ENCODE peak calls at places on chromosomes 3 and 15, in four cellular contexts. I, J, M and H are unnamed samples.

GRCh38 chr3:180196658-180197057 is 159.9 kb upstream of the PEX5L start:
- DNase-seq in I (no peak), J (no peak), M (no peak), H (no peak)

GRCh38 chr15:70604671-70605070 is 158.7 kb downstream of the UACA start:
- DNase-seq in I (no peak), J (peak; percentile 75), M (no peak), H (no peak)

GRCh38 chr3:122626515-122627180 is 49.2 kb downstream of the PARP15 start:
- DNase-seq in I (no peak), J (no peak), M (no peak), H (no peak)

GRCh38 chr3:39447637-39448483 is 19.6 kb upstream of the MOBP start:
- DNase-seq in I (peak; percentile 95), J (peak; percentile 93), M (no peak), H (peak; percentile 69)

GRCh38 chr3:33908209-33908851 is 109.9 kb downstream of the PDCD6IP start:
- DNase-seq in I (no peak), J (no peak), M (no peak), H (no peak)

GRCh38 chr3:28247286-28247685 is 5.9 kb downstream of the CMC1 start:
- DNase-seq in I (no peak), J (no peak), M (no peak), H (no peak)

GRCh38 chr15:53307952-53308624 is 451.4 kb downstream of the WDR72 start:
- DNase-seq in I (no peak), J (peak; percentile 76), M (no peak), H (no peak)

GRCh38 chr3:189038773-189039720 is 132.7 kb upstream of the TPRG1 start:
- DNase-seq in I (no peak), J (no peak), M (no peak), H (no peak)

GRCh38 chr3:152121292-152121654 is 147.5 kb upstream of the MBNL1 start:
- DNase-seq in I (no peak), J (no peak), M (no peak), H (no peak)

GRCh38 chr3:107028086-107028485 is 349.2 kb upstream of the CCDC54 start:
- DNase-seq in I (no peak), J (no peak), M (no peak), H (no peak)
- H3K27ac ChIP-seq in I (no peak overlapping the region), J (no peak overlapping the region), M (no peak overlapping the region), H (no peak overlapping the region)

GRCh38 chr3:186366206-186366605 is 4.2 kb upstream of the DGKG start:
- DNase-seq in I (no peak), J (no peak), M (no peak), H (no peak)
- H3K27ac ChIP-seq in I (no peak overlapping the region), J (no peak overlapping the region), M (no peak overlapping the region), H (no peak overlapping the region)

GRCh38 chr3:42733501-42734262 is 31.1 kb upstream of the HHATL start:
- DNase-seq in I (no peak), J (peak; percentile 58), M (no peak), H (no peak)

GRCh38 chr3:42731476-42732195 is 29.0 kb upstream of the HHATL start:
- DNase-seq in I (no peak), J (no peak), M (no peak), H (no peak)

GRCh38 chr3:42730706-42731420 is 28.3 kb upstream of the HHATL start:
- DNase-seq in I (no peak), J (no peak), M (no peak), H (no peak)

GRCh38 chr3:42732829-42733459 is 30.3 kb upstream of the HHATL start:
- DNase-seq in I (no peak), J (peak; percentile 68), M (no peak), H (no peak)

DNA sequence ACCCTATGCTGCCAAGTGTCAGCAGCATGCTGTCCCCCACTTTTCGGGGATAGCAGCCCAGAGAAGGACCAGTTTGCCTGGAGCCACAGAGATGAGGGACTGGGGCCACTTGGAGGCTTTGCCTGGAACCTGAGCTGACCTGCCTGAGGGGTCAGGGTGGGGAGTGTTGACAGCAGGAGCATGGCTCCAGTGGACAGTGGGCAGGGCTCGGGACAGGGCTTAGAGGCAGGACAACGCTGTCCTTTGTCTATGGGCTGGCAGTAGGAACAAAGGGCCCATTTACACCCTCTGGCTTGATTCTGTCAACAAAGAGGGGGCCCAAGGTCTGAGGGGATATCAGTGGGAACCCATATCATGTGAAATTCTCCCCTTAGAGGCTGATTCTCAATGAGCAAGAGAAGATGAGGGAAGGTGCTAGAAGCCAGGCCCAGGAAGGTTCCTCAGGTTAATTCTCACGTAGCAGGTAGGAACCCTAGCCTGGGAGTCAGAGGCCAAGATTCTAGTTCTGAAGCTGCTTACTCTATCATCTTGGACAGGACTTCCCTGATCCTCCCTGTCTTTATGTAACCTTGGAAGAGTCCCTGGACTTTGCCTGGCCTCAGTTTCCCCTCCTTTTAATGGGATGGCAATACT is 29.7 kb upstream of the HHATL start:
- DNase-seq in I (no peak), J (peak; percentile 41), M (no peak), H (no peak)
- H3K27ac ChIP-seq in I (peak overlapping the region; percentile 95), J (peak overlapping the region; percentile 38), M (peak overlapping the region; percentile 36), H (no peak overlapping the region)

DNA sequence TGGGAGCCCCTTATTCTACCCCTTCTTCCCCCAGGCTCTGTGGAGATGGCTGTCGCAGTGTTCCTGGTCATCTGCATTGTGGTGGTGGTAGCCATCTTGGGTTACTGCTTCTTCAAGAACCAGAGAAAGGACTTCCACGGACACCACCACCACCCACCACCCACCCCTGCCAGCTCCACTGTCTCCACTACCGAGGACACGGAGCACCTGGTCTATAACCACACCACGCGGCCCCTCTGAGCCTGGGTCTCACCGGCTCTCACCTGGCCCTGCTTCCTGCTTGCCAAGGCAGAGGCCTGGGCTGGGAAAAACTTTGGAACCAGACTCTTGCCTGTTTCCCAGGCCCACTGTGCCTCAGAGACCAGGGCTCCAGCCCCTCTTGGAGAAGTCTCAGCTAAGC is 12.9 kb downstream of the SPINT1 start:
- DNase-seq in I (no peak), J (no peak), M (no peak), H (no peak)
- H3K27ac ChIP-seq in I (no peak overlapping the region), J (no peak overlapping the region), M (no peak overlapping the region), H (peak overlapping the region; percentile 16)

GRCh38 chr15:74787251-74788041 is 5.6 kb downstream of the CSK start:
- DNase-seq in I (peak; percentile 50), J (peak; percentile 93), M (peak; percentile 76), H (peak; percentile 72)
- H3K27ac ChIP-seq in I (peak overlapping the region; percentile 82), J (no peak overlapping the region), M (peak overlapping the region; percentile 75), H (peak overlapping the region; percentile 95)

DNA sequence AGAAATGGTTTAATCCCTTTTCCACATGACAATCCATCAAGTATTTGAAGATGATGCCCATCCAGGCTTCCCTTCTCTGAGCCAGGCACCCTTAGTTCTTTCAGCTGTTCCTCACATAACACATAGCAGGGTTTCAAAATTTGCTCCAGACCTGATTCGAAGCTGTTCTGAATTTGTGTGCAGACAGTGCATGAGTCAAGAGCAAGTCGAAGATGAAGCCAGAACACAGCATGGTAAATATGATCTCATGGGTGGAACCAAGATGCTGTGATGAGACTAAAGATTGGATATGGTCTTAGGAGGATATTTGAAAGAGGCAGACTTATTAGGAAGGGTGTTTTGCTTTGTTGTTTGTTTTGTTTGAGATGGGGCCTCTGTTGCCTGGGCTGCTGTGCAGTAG is 32.6 kb upstream of the PDE8A start:
- DNase-seq in I (no peak), J (no peak), M (no peak), H (no peak)
- H3K27ac ChIP-seq in I (peak overlapping the region; percentile 78), J (no peak overlapping the region), M (peak overlapping the region; percentile 41), H (no peak overlapping the region)

GRCh38 chr3:16890605-16891333 is 6.0 kb downstream of the PLCL2 start:
- DNase-seq in I (no peak), J (no peak), M (no peak), H (no peak)
- H3K27ac ChIP-seq in I (no peak overlapping the region), J (no peak overlapping the region), M (peak overlapping the region; percentile 36), H (no peak overlapping the region)

GRCh38 chr15:47964229-47964628 is 156.6 kb upstream of the SLC24A5 start:
- DNase-seq in I (no peak), J (no peak), M (no peak), H (no peak)
- H3K27ac ChIP-seq in I (no peak overlapping the region), J (no peak overlapping the region), M (no peak overlapping the region), H (no peak overlapping the region)

GRCh38 chr3:136141891-136142290 is 54.2 kb downstream of the MSL2 start:
- DNase-seq in I (no peak), J (no peak), M (no peak), H (no peak)
- H3K27ac ChIP-seq in I (peak overlapping the region; percentile 6), J (no peak overlapping the region), M (peak overlapping the region; percentile 36), H (no peak overlapping the region)

DNA sequence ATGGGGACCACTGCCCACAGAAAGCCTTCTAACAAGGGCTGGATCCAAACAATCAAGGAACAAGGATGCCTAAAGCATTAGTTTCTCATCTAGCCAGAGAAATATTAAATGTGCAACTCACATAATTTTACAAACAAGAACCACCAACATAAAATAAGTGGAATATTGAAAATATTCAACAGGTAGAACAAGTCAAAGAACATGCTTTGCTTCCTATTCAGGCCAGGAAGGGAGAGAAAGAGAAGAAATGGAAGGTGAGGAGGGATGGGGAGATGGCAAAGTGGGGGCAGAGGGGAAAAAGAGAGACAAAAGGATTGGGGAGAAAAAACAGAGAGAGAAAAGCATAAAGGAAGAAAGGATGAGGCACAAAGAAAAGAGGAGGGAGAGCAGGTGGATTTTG is 63.1 kb downstream of the SLC12A8 start:
- DNase-seq in I (no peak), J (peak; percentile 14), M (no peak), H (no peak)
- H3K27ac ChIP-seq in I (peak overlapping the region; percentile 52), J (no peak overlapping the region), M (no peak overlapping the region), H (no peak overlapping the region)